ENCODE peak calls at places on chromosomes 11 and 22, in six cellular contexts. S, U, Z, V, R and X are unnamed samples. For H3K27me3, the result is how much of the 10 kb centered on the place peaks cover.

GRCh38 chr11:18705651-18706281 is 7.2 kb downstream of the TMEM86A start:
- DNase-seq in S (peak), U (peak), Z (peak), V (peak), R (no peak), X (no peak)

GRCh38 chr22:36194971-36195370 is 6.6 kb downstream of the APOL4 start:
- DNase-seq in S (peak), U (peak), Z (peak), V (peak), R (peak), X (no peak)

GRCh38 chr11:78039919-78040671 is 17.0 kb upstream of the KCTD14 start:
- DNase-seq in S (peak), U (peak), Z (peak), V (peak), R (peak), X (peak)

GRCh38 chr11:79506124-79506523 is 65.3 kb upstream of the TENM4 start:
- DNase-seq in S (no peak), U (no peak), Z (no peak), V (no peak), R (no peak), X (no peak)

GRCh38 chr22:23762866-23763578 is at the start of gene C22orf15:
- DNase-seq in S (no peak), U (no peak), Z (no peak), V (no peak), R (no peak), X (no peak)

GRCh38 chr11:28463826-28464225 is 355.6 kb downstream of the METTL15 start:
- DNase-seq in S (no peak), U (no peak), Z (no peak), V (no peak), R (no peak), X (no peak)

GRCh38 chr11:77435972-77436371 is 37.9 kb downstream of the PAK1 start:
- DNase-seq in S (no peak), U (no peak), Z (no peak), V (no peak), R (no peak), X (no peak)

GRCh38 chr22:50253046-50253580 is 2.0 kb upstream of the HDAC10 start:
- DNase-seq in S (no peak), U (no peak), Z (no peak), V (no peak), R (no peak), X (no peak)

GRCh38 chr11:70281114-70281729 is 10.7 kb downstream of the PPFIA1 start:
- DNase-seq in S (no peak), U (no peak), Z (no peak), V (peak), R (no peak), X (no peak)

GRCh38 chr22:24108073-24108472 is 73.2 kb upstream of the SUSD2 start:
- DNase-seq in S (no peak), U (no peak), Z (no peak), V (no peak), R (no peak), X (no peak)

GRCh38 chr22:26853071-26853470 is 195.7 kb downstream of the MIAT start:
- DNase-seq in S (no peak), U (no peak), Z (no peak), V (no peak), R (no peak), X (no peak)

GRCh38 chr11:31870609-31871309 is 59.6 kb upstream of the PAX6 start:
- DNase-seq in S (no peak), U (peak), Z (peak), V (no peak), R (peak), X (no peak)

GRCh38 chr11:94077568-94078293 is 50.9 kb upstream of the PANX1 start:
- DNase-seq in S (no peak), U (no peak), Z (no peak), V (no peak), R (no peak), X (no peak)

GRCh38 chr11:19660076-19660475 is 52.6 kb upstream of the NAV2 start:
- DNase-seq in S (no peak), U (no peak), Z (no peak), V (no peak), R (peak), X (no peak)

GRCh38 chr22:27246558-27246957 is 555.0 kb downstream of the MN1 start:
- DNase-seq in S (no peak), U (no peak), Z (no peak), V (no peak), R (no peak), X (no peak)

GRCh38 chr11:46736146-46736545 is 17.1 kb downstream of the F2 start:
- DNase-seq in S (no peak), U (no peak), Z (no peak), V (no peak), R (no peak), X (no peak)

GRCh38 chr11:65890324-65891179 is at the start of gene CCDC85B:
- DNase-seq in S (peak), U (peak), Z (peak), V (peak), R (peak), X (peak)

GRCh38 chr11:76626921-76627391 is 43.6 kb downstream of the LRRC32 start:
- DNase-seq in S (no peak), U (no peak), Z (no peak), V (peak), R (no peak), X (no peak)

GRCh38 chr11:70040869-70041501 is 37.1 kb upstream of the ANO1 start:
- DNase-seq in S (no peak), U (peak), Z (no peak), V (no peak), R (no peak), X (no peak)

GRCh38 chr11:96136623-96137313 is 206.2 kb downstream of the MAML2 start:
- DNase-seq in S (no peak), U (no peak), Z (no peak), V (no peak), R (no peak), X (no peak)

GRCh38 chr11:56292154-56292553 is at the start of gene OR8H1:
- DNase-seq in S (no peak), U (no peak), Z (no peak), V (no peak), R (no peak), X (no peak)

GRCh38 chr11:35617687-35618496 is at the start of gene FJX1:
- DNase-seq in S (peak), U (no peak), Z (peak), V (peak), R (peak), X (no peak)

GRCh38 chr11:72391638-72392423 is 42.5 kb downstream of the CLPB start:
- DNase-seq in S (no peak), U (no peak), Z (no peak), V (no peak), R (no peak), X (no peak)

GRCh38 chr11:120169981-120170698 is 32.2 kb upstream of the TRIM29 start:
- DNase-seq in S (no peak), U (no peak), Z (no peak), V (peak), R (no peak), X (peak)
- H3K27me3 ChIP-seq in S (under half), U (under half), Z (half or more), V (under half), R (under half), X (under half)

GRCh38 chr22:19806213-19807160 is 45.9 kb downstream of the TBX1 start:
- DNase-seq in S (peak), U (peak), Z (peak), V (peak), R (peak), X (peak)
- H3K4me3 ChIP-seq in S (no peak), U (no peak), Z (no peak), V (no peak), R (no peak), X (no peak)

DNA sequence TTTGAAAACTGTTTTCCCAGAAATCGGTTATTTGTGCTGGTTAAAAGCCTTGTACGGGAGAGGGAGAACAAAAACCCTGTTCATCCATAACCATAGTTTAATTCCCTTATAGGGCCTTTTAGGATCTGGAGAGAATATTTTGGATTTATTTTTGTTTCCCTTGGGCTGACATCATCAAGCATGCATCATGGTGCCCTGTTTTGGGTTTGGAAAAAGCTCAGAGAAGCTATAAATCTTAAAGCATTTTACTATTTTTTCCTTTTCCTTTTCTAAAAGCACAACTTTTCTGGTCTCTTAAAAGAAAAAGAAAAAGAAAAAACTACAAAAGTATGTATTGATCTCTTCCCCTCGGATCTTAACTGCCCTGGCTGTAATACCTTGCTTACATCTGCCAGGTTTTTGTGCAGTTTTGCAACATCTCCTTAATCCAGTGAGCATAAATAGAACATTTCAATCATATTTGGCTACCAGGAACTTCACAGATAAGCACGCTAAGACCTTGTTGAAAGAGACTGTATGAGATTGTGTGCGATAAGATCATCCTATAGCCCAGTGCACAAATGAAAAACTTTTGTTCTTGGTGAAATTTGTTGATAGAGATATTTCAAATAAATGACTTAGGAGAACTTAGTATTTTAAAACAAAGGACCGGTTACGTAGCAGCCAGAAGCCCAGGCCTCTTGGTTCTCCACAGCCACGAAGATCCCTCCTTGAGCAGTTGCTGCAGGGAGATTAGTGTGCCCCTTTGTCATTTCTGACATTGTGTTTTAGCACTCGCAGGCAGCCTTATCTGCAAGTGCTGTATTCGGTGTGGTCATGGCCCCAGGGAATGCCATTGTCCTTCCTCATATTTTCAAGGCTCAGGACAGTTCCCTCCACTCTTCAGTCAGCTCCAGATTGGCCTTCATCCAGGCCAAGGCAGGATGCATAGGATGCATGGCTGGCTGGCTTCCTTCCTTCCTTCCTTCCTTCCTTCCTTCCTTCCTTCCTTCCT is 88.2 kb downstream of the ZBTB16 start:
- DNase-seq in S (no peak), U (peak), Z (no peak), V (peak), R (no peak), X (no peak)
- TF ChIP-seq POLR2AphosphoS5 in S (peak), U (peak), Z (peak), V (peak), R (peak), X (no peak)

GRCh38 chr11:13007702-13008435 is 1.2 kb upstream of the RASSF10 start:
- DNase-seq in S (no peak), U (peak), Z (no peak), V (no peak), R (peak), X (no peak)
- H3K27me3 ChIP-seq in S (under half), U (under half), Z (half or more), V (under half), R (under half), X (half or more)

DNA sequence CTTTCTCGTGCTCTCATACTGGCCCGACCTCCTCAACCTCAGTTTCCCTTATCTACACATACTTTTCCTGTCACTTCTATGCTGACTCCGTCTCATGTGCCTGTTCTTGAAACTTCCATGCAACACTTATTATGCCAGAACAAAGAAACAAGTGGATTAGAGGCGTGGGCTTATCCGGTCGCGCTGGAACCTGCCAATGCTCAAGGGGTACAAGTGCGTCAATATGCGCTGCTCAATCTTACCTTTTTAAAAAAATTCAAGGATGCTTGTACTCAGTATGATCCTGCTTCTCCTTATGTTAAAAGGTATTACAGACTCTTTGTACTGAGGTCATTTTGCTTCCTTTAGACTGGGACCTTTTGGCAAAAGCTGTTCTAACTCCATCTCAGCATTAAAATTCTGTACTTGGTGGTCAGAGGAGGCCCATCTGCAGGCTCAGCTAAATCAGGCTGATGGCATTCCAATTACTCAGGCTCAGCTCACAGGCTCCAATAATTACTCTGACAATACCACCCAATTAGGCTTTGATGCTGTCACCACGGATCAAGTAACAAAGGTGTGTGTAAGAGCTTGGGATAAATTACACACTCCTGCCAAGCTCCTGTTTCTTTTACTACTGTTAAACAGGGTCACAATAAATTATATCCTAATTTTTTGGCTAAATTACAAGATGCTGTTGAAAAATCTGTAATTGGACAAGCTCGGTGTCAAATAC is 26.3 kb upstream of the ALDH3B2 start:
- DNase-seq in S (no peak), U (no peak), Z (no peak), V (no peak), R (no peak), X (no peak)
- H3K4me3 ChIP-seq in S (no peak), U (no peak), Z (no peak), V (no peak), R (no peak), X (no peak)